ENCODE peak calls at places on chromosomes 3 and 15, in five cellular contexts. One of them, this sample, is unnamed.

GRCh38 chr3:71369733-71370391 is 213.7 kb downstream of the FOXP1 start:
- DNase-seq in upper lobe of left lung: no peak
- DNase-seq in ovary: no peak
- DNase-seq in K562: no peak
- DNase-seq in stomach: no peak
- DNase-seq in this sample: no peak

GRCh38 chr3:159472611-159473010 is 516.0 kb upstream of the IL12A start:
- DNase-seq in stomach: no peak
- DNase-seq in K562: no peak
- DNase-seq in ovary: no peak
- DNase-seq in upper lobe of left lung: no peak
- DNase-seq in this sample: no peak

GRCh38 chr3:188956839-188957489 is 214.8 kb upstream of the TPRG1 start:
- DNase-seq in K562: peak; percentile 27
- DNase-seq in ovary: peak; percentile 44
- DNase-seq in upper lobe of left lung: no peak
- DNase-seq in stomach: no peak
- DNase-seq in this sample: no peak

GRCh38 chr3:192921793-192922192 is 4.1 kb upstream of the MB21D2 start:
- DNase-seq in K562: no peak
- DNase-seq in upper lobe of left lung: no peak
- DNase-seq in ovary: no peak
- DNase-seq in stomach: no peak
- DNase-seq in this sample: no peak

GRCh38 chr3:16767006-16767405 is 117.7 kb upstream of the PLCL2 start:
- DNase-seq in K562: no peak
- DNase-seq in ovary: no peak
- DNase-seq in upper lobe of left lung: no peak
- DNase-seq in stomach: no peak
- DNase-seq in this sample: no peak

GRCh38 chr3:22979581-22979980 is 223.5 kb upstream of the UBE2E2 start:
- DNase-seq in upper lobe of left lung: no peak
- DNase-seq in K562: no peak
- DNase-seq in ovary: no peak
- DNase-seq in stomach: no peak
- DNase-seq in this sample: no peak

GRCh38 chr15:62250978-62251377 is 85.9 kb upstream of the C2CD4B start:
- DNase-seq in stomach: no peak
- DNase-seq in upper lobe of left lung: no peak
- DNase-seq in ovary: no peak
- DNase-seq in K562: no peak
- DNase-seq in this sample: no peak

GRCh38 chr15:60299452-60300047 is 98.2 kb downstream of the ANXA2 start:
- DNase-seq in upper lobe of left lung: no peak
- DNase-seq in K562: peak; percentile 37
- DNase-seq in ovary: peak; percentile 35
- DNase-seq in stomach: peak; percentile 48
- DNase-seq in this sample: peak; percentile 82

GRCh38 chr15:89385596-89386242 is 51.1 kb upstream of the POLG start:
- DNase-seq in K562: no peak
- DNase-seq in stomach: no peak
- DNase-seq in upper lobe of left lung: peak; percentile 30
- DNase-seq in ovary: no peak
- DNase-seq in this sample: no peak

GRCh38 chr3:16439163-16439847 is 74.2 kb downstream of the RFTN1 start:
- DNase-seq in ovary: no peak
- DNase-seq in upper lobe of left lung: no peak
- DNase-seq in stomach: no peak
- DNase-seq in K562: no peak
- DNase-seq in this sample: no peak

GRCh38 chr3:65033577-65033976 is 345.8 kb upstream of the ADAMTS9 start:
- DNase-seq in ovary: no peak
- DNase-seq in K562: no peak
- DNase-seq in stomach: no peak
- DNase-seq in upper lobe of left lung: no peak
- DNase-seq in this sample: no peak

GRCh38 chr3:149373235-149374125 is 4.0 kb downstream of the TM4SF1 start:
- DNase-seq in K562: no peak
- DNase-seq in ovary: no peak
- DNase-seq in upper lobe of left lung: no peak
- DNase-seq in stomach: no peak
- DNase-seq in this sample: no peak

GRCh38 chr3:135739755-135740154 is 225.8 kb upstream of the PPP2R3A start:
- DNase-seq in stomach: no peak
- DNase-seq in ovary: no peak
- DNase-seq in K562: no peak
- DNase-seq in upper lobe of left lung: no peak
- DNase-seq in this sample: no peak

GRCh38 chr3:114093596-114093995 is 37.1 kb downstream of the QTRT2 start:
- DNase-seq in K562: peak; percentile 7
- DNase-seq in upper lobe of left lung: no peak
- DNase-seq in stomach: peak; percentile 30
- DNase-seq in ovary: peak; percentile 44
- DNase-seq in this sample: no peak

GRCh38 chr3:179148446-179149238 is 485 bp downstream of the PIK3CA start:
- DNase-seq in ovary: peak; percentile 46
- DNase-seq in stomach: peak; percentile 54
- DNase-seq in K562: peak; percentile 55
- DNase-seq in upper lobe of left lung: peak; percentile 95
- DNase-seq in this sample: no peak

GRCh38 chr3:172543884-172544283 is 20.7 kb upstream of the TNFSF10 start:
- DNase-seq in stomach: no peak
- DNase-seq in K562: no peak
- DNase-seq in upper lobe of left lung: no peak
- DNase-seq in ovary: no peak
- DNase-seq in this sample: no peak

GRCh38 chr15:25693321-25694237 is 169.5 kb downstream of the ATP10A start:
- DNase-seq in ovary: no peak
- DNase-seq in upper lobe of left lung: no peak
- DNase-seq in stomach: no peak
- DNase-seq in K562: peak; percentile 42
- DNase-seq in this sample: peak; percentile 57

GRCh38 chr3:169478566-169479313 is 184.8 kb downstream of the MECOM start:
- DNase-seq in K562: no peak
- DNase-seq in ovary: no peak
- DNase-seq in stomach: no peak
- DNase-seq in upper lobe of left lung: no peak
- DNase-seq in this sample: no peak

GRCh38 chr15:43370310-43370974 is 401 bp downstream of the ZSCAN29 start:
- DNase-seq in upper lobe of left lung: peak; percentile 72
- DNase-seq in stomach: peak; percentile 28
- DNase-seq in ovary: no peak
- DNase-seq in K562: peak; percentile 59
- DNase-seq in this sample: no peak

GRCh38 chr15:78225783-78226541 is 8.4 kb downstream of the ACSBG1 start:
- DNase-seq in upper lobe of left lung: no peak
- DNase-seq in stomach: no peak
- DNase-seq in ovary: no peak
- DNase-seq in K562: no peak
- DNase-seq in this sample: no peak

GRCh38 chr15:100516592-100517489 is 11.9 kb downstream of the CERS3 start:
- DNase-seq in ovary: no peak
- DNase-seq in stomach: no peak
- DNase-seq in upper lobe of left lung: no peak
- DNase-seq in K562: no peak
- DNase-seq in this sample: no peak

GRCh38 chr15:51726302-51727073 is 11.0 kb downstream of the LYSMD2 start:
- DNase-seq in ovary: peak; percentile 77
- DNase-seq in upper lobe of left lung: no peak
- DNase-seq in K562: peak; percentile 82
- DNase-seq in stomach: no peak
- DNase-seq in this sample: peak; percentile 74

GRCh38 chr15:56757884-56758283 is 24.6 kb upstream of the ZNF280D start:
- DNase-seq in ovary: no peak
- DNase-seq in stomach: no peak
- DNase-seq in upper lobe of left lung: no peak
- DNase-seq in K562: no peak
- DNase-seq in this sample: no peak

GRCh38 chr3:56917740-56918568 is 116.2 kb upstream of the ARHGEF3 start:
- DNase-seq in upper lobe of left lung: no peak
- DNase-seq in K562: no peak
- DNase-seq in ovary: no peak
- DNase-seq in stomach: no peak
- DNase-seq in this sample: no peak

GRCh38 chr15:82966671-82967071 is 14.2 kb upstream of the HOMER2 start:
- DNase-seq in ovary: no peak
- DNase-seq in K562: no peak
- DNase-seq in upper lobe of left lung: no peak
- DNase-seq in stomach: no peak
- DNase-seq in this sample: no peak

GRCh38 chr3:71251156-71251775 is 332.3 kb downstream of the FOXP1 start:
- DNase-seq in K562: no peak
- DNase-seq in stomach: no peak
- DNase-seq in upper lobe of left lung: no peak
- DNase-seq in ovary: no peak
- DNase-seq in this sample: no peak

GRCh38 chr3:196288141-196288460 is 575 bp upstream of the PCYT1A start:
- DNase-seq in stomach: no peak
- DNase-seq in ovary: no peak
- DNase-seq in K562: no peak
- DNase-seq in upper lobe of left lung: no peak
- DNase-seq in this sample: no peak

GRCh38 chr3:60107275-60107674 is 1057.5 kb upstream of the CFAP20DC start:
- DNase-seq in K562: no peak
- DNase-seq in ovary: no peak
- DNase-seq in stomach: no peak
- DNase-seq in upper lobe of left lung: no peak
- DNase-seq in this sample: no peak

GRCh38 chr3:176867681-176868663 is 329.3 kb downstream of the TBL1XR1 start:
- DNase-seq in upper lobe of left lung: no peak
- DNase-seq in ovary: no peak
- DNase-seq in stomach: peak; percentile 73
- DNase-seq in K562: no peak
- DNase-seq in this sample: no peak

GRCh38 chr15:59251001-59251845 is 44.6 kb downstream of the LDHAL6B start:
- DNase-seq in K562: no peak
- DNase-seq in ovary: no peak
- DNase-seq in upper lobe of left lung: no peak
- DNase-seq in stomach: no peak
- DNase-seq in this sample: no peak

GRCh38 chr15:95249524-95249923 is 1018.2 kb downstream of the MCTP2 start:
- DNase-seq in upper lobe of left lung: no peak
- DNase-seq in ovary: no peak
- DNase-seq in K562: no peak
- DNase-seq in stomach: no peak
- DNase-seq in this sample: no peak

GRCh38 chr3:64627042-64627441 is 60.8 kb downstream of the ADAMTS9 start:
- DNase-seq in ovary: no peak
- DNase-seq in K562: no peak
- DNase-seq in stomach: no peak
- DNase-seq in upper lobe of left lung: no peak
- DNase-seq in this sample: no peak

GRCh38 chr3:19596408-19596807 is 337.6 kb downstream of the EFHB start:
- DNase-seq in ovary: no peak
- DNase-seq in K562: no peak
- DNase-seq in stomach: no peak
- DNase-seq in upper lobe of left lung: no peak
- DNase-seq in this sample: no peak

GRCh38 chr3:138468886-138469285 is 34.5 kb downstream of the ESYT3 start:
- DNase-seq in stomach: no peak
- DNase-seq in ovary: no peak
- DNase-seq in upper lobe of left lung: no peak
- DNase-seq in K562: no peak
- DNase-seq in this sample: no peak
- TF ChIP-seq EP300 in stomach: no peak
- TF ChIP-seq EP300 in ovary: no peak
- TF ChIP-seq EP300 in upper lobe of left lung: no peak
- TF ChIP-seq EP300 in K562: no peak
- TF ChIP-seq EP300 in this sample: no peak

GRCh38 chr3:76954412-76954811 is 85.5 kb upstream of the ROBO2 start:
- DNase-seq in K562: no peak
- DNase-seq in stomach: no peak
- DNase-seq in ovary: no peak
- DNase-seq in upper lobe of left lung: no peak
- DNase-seq in this sample: no peak
- TF ChIP-seq EP300 in K562: no peak
- TF ChIP-seq EP300 in stomach: no peak
- TF ChIP-seq EP300 in ovary: no peak
- TF ChIP-seq EP300 in upper lobe of left lung: no peak
- TF ChIP-seq EP300 in this sample: no peak

DNA sequence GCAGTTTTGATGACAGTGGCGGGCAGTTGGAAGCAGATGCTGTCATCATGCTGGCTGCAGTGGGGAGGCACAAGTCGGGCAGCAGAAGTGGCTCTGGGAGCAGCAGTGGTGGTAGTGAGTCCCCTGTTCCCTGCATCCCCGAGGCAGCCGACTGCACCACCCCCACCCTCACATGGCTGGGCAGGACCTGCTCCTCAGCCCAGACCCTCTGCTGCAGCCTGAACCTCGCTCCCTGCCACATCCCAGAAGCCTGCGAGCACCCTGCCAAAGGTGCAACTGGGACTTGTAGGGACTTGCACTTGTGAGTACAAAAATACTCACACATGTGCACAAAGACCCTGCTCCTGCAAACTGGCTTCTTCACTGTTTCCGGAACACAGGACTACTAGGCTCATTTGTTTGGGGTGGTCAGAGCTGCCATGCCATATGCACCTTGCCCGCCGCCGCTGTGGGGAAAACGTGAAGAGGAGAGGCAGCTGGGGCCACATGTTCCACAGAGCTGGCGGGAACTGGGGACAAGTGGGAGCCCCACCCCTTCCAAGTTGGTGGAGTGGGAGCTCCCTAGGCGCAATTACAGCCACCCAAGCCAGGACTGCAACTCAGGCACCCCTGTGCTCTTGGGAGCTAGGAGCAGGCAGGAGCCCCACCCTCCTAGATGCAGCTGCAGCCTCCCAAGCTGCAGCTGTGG is 2.2 kb downstream of the JMJD7 start:
- DNase-seq in ovary: no peak
- DNase-seq in upper lobe of left lung: no peak
- DNase-seq in stomach: peak; percentile 48
- DNase-seq in K562: no peak
- DNase-seq in this sample: no peak
- TF ChIP-seq EP300 in ovary: no peak
- TF ChIP-seq EP300 in upper lobe of left lung: no peak
- TF ChIP-seq EP300 in stomach: no peak
- TF ChIP-seq EP300 in K562: no peak
- TF ChIP-seq EP300 in this sample: no peak

DNA sequence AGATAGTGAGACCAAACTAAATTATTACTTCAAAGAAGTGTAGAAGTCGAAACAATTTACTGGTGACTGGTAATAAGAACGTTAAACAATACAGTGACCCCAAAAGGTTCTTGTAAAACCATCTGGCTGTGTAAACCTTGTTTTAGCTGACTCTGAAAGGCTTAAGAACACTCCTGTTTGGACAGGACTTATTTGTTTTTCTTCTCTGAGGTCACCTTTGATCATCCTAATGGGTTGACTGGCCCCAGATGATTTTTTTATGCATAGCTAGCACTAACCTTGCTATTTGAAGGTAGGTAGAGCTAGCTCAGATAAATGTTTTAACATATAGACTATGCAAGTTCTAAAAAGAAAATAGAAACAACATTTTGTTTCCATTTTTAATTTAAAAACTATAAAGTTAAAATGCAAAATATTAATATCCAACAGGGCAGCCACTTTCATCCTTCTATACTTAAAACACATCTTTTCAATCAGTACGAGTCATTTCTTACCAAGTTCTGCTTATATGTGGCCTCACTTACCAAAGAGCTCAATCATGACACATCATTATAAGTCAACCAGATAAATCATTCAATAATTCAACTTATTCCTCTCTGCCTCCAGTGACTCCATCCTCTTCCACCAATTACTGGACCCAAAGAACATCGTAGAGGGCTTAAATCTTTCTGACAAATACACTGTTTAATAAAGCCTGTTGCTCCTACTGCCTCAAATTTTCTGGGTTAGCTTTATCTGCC is 158.8 kb downstream of the SSR3 start:
- DNase-seq in upper lobe of left lung: no peak
- DNase-seq in ovary: no peak
- DNase-seq in stomach: no peak
- DNase-seq in K562: no peak
- DNase-seq in this sample: no peak
- TF ChIP-seq EP300 in upper lobe of left lung: no peak
- TF ChIP-seq EP300 in ovary: no peak
- TF ChIP-seq EP300 in stomach: no peak
- TF ChIP-seq EP300 in K562: no peak
- TF ChIP-seq EP300 in this sample: no peak